ENCODE peak calls at places on chromosomes 5 and 9, in five cellular contexts. K is stimulated activated CD8-positive, alpha-beta memory T cell treated with anti-CD3 and anti-CD28 coated beads, Interleukin-7, amount 100 ng/mL, for 1 hour; J is H4; S is amniotic epithelial cell; H is AG09319. G is an unnamed sample.
A peak's percentile ranks its signal among the peaks of the same experiment; 100 is the strongest.

GRCh38 chr9:120319452-120319851 is 260.5 kb downstream of the CDK5RAP2 start:
- DNase-seq in K (no peak), J (no peak), S (no peak), H (no peak), G (no peak)

GRCh38 chr5:83474170-83474796 is 2.7 kb downstream of the VCAN start:
- DNase-seq in K (no peak), J (peak; percentile 88), S (peak; percentile 87), H (peak; percentile 73), G (peak; percentile 83)

GRCh38 chr5:56481147-56481997 is 248.2 kb upstream of the ANKRD55 start:
- DNase-seq in K (no peak), J (no peak), S (no peak), H (no peak), G (no peak)

GRCh38 chr9:71725590-71726338 is 42.5 kb downstream of the CEMIP2 start:
- DNase-seq in K (no peak), J (peak; percentile 75), S (peak; percentile 76), H (no peak), G (no peak)

GRCh38 chr9:133342083-133342406 is 5.9 kb downstream of the MED22 start:
- DNase-seq in K (no peak), J (no peak), S (no peak), H (no peak), G (no peak)

GRCh38 chr9:35756275-35756742 is 2.2 kb upstream of the MSMP start:
- DNase-seq in K (no peak), J (no peak), S (peak; percentile 33), H (no peak), G (no peak)

GRCh38 chr5:107361945-107362344 is 308.8 kb downstream of the EFNA5 start:
- DNase-seq in K (no peak), J (peak; percentile 12), S (peak; percentile 91), H (peak; percentile 61), G (no peak)

GRCh38 chr9:93812410-93812668 is 142.8 kb downstream of the BARX1 start:
- DNase-seq in K (no peak), J (no peak), S (no peak), H (no peak), G (no peak)

GRCh38 chr9:96149881-96150280 is 152.1 kb downstream of the HSD17B3 start:
- DNase-seq in K (no peak), J (no peak), S (no peak), H (no peak), G (no peak)

GRCh38 chr9:88641471-88642240 is 106.7 kb downstream of the NXNL2 start:
- DNase-seq in K (no peak), J (no peak), S (no peak), H (no peak), G (no peak)

GRCh38 chr9:35510745-35511428 is 21.0 kb downstream of the RUSC2 start:
- DNase-seq in K (no peak), J (peak; percentile 98), S (peak; percentile 92), H (peak; percentile 95), G (peak; percentile 85)

GRCh38 chr5:146890733-146891440 is 12.3 kb upstream of the PPP2R2B start:
- DNase-seq in K (no peak), J (no peak), S (no peak), H (no peak), G (no peak)

GRCh38 chr5:167305591-167306213 is 985.7 kb upstream of the WWC1 start:
- DNase-seq in K (no peak), J (no peak), S (no peak), H (no peak), G (no peak)

GRCh38 chr9:121249563-121249962 is 18.4 kb upstream of the GSN start:
- DNase-seq in K (no peak), J (no peak), S (no peak), H (no peak), G (no peak)

GRCh38 chr5:129161830-129162229 is 67.3 kb downstream of the ISOC1 start:
- DNase-seq in K (no peak), J (no peak), S (no peak), H (no peak), G (no peak)

GRCh38 chr9:131732636-131733340 is 7.1 kb downstream of the RAPGEF1 start:
- DNase-seq in K (no peak), J (peak; percentile 49), S (no peak), H (no peak), G (no peak)

GRCh38 chr5:66710557-66710956 is 114.4 kb downstream of the MAST4 start:
- DNase-seq in K (no peak), J (no peak), S (no peak), H (no peak), G (peak; percentile 96)